ENCODE peak calls at places on chromosomes 12 and 14, in eight cellular contexts. X is stimulated activated CD4-positive, alpha-beta T cell treated with anti-CD3 and anti-CD28 coated beads, Interleukin-12 subunit alpha, Interleukin-12 subunit beta, amount 100 ng/mL, for 4 hours; R is NCI-H187; Z is GM20000; K is hypothalamus; P is activated T-cell treated with anti-CD3 and anti-CD28 coated beads for 1 hour; U is Peyer's patch; F is NCI-H1092. C is an unnamed sample.

GRCh38 chr12:109888179-109889020 is 8.1 kb upstream of the GLTP start:
- DNase-seq in X (no peak), R (no peak), Z (no peak), K (no peak), P (no peak), U (no peak), F (no peak), C (peak; percentile 25)

GRCh38 chr14:97298775-97299174 is 501.6 kb downstream of the VRK1 start:
- DNase-seq in X (no peak), R (no peak), Z (no peak), K (no peak), P (no peak), U (no peak), F (peak; percentile 29), C (no peak)

GRCh38 chr12:1565172-1565571 is 29.2 kb downstream of the FBXL14 start:
- DNase-seq in X (no peak), R (no peak), Z (no peak), K (no peak), P (no peak), U (no peak), F (no peak), C (no peak)

GRCh38 chr12:106086696-106087095 is 52.1 kb downstream of the NUAK1 start:
- DNase-seq in X (no peak), R (no peak), Z (no peak), K (no peak), P (no peak), U (no peak), F (no peak), C (no peak)

GRCh38 chr14:57865450-57866198 is at the start of gene SLC35F4:
- DNase-seq in X (no peak), R (no peak), Z (peak; percentile 45), K (no peak), P (no peak), U (no peak), F (peak; percentile 49), C (no peak)

GRCh38 chr14:65169351-65169750 is 67.0 kb upstream of the MAX start:
- DNase-seq in X (no peak), R (no peak), Z (peak; percentile 70), K (no peak), P (no peak), U (no peak), F (no peak), C (no peak)

GRCh38 chr12:43329381-43329780 is 222.6 kb downstream of the ADAMTS20 start:
- DNase-seq in X (no peak), R (no peak), Z (no peak), K (no peak), P (no peak), U (no peak), F (no peak), C (no peak)

GRCh38 chr12:57280234-57281062 is 29.5 kb upstream of the STAC3 start:
- DNase-seq in X (peak; percentile 61), R (no peak), Z (peak; percentile 77), K (no peak), P (peak; percentile 44), U (peak; percentile 67), F (no peak), C (no peak)

GRCh38 chr14:103846569-103847438 is 571 bp downstream of the PPP1R13B start:
- DNase-seq in X (peak; percentile 29), R (no peak), Z (peak; percentile 78), K (no peak), P (no peak), U (peak; percentile 77), F (no peak), C (no peak)

GRCh38 chr14:69443296-69443805 is 41.2 kb upstream of the PLEKHD1 start:
- DNase-seq in X (no peak), R (no peak), Z (no peak), K (no peak), P (no peak), U (no peak), F (no peak), C (no peak)

GRCh38 chr12:107091989-107092641 is 1.2 kb downstream of the CRY1 start:
- DNase-seq in X (no peak), R (peak; percentile 48), Z (peak; percentile 42), K (no peak), P (no peak), U (no peak), F (peak; percentile 53), C (no peak)

GRCh38 chr12:125065753-125066570 is 727 bp downstream of the AACS start:
- DNase-seq in X (no peak), R (no peak), Z (no peak), K (no peak), P (no peak), U (no peak), F (no peak), C (no peak)

GRCh38 chr14:80271389-80271788 is 60.1 kb upstream of the DIO2 start:
- DNase-seq in X (no peak), R (no peak), Z (no peak), K (no peak), P (no peak), U (no peak), F (no peak), C (no peak)

GRCh38 chr12:26938660-26939185 is 453 bp downstream of the FGFR1OP2 start:
- DNase-seq in X (no peak), R (no peak), Z (peak; percentile 6), K (no peak), P (no peak), U (no peak), F (peak; percentile 48), C (peak; percentile 14)

GRCh38 chr12:77796775-77797174 is 33.9 kb upstream of the NAV3 start:
- DNase-seq in X (no peak), R (no peak), Z (no peak), K (no peak), P (no peak), U (no peak), F (no peak), C (no peak)

GRCh38 chr14:92652413-92653151 is 95.8 kb downstream of the LGMN start:
- DNase-seq in X (no peak), R (no peak), Z (no peak), K (no peak), P (no peak), U (no peak), F (no peak), C (no peak)

GRCh38 chr14:52067873-52068740 is 752 bp downstream of the NID2 start:
- DNase-seq in X (no peak), R (no peak), Z (peak; percentile 41), K (no peak), P (no peak), U (peak; percentile 52), F (peak; percentile 33), C (no peak)

GRCh38 chr12:33536431-33536830 is 96.8 kb upstream of the SYT10 start:
- DNase-seq in X (no peak), R (no peak), Z (no peak), K (no peak), P (no peak), U (no peak), F (no peak), C (no peak)

GRCh38 chr14:71130491-71131179 is 223.4 kb downstream of the PCNX1 start:
- DNase-seq in X (no peak), R (no peak), Z (no peak), K (no peak), P (no peak), U (no peak), F (no peak), C (no peak)

GRCh38 chr12:77354766-77355362 is 289.5 kb upstream of the E2F7 start:
- DNase-seq in X (no peak), R (no peak), Z (no peak), K (no peak), P (no peak), U (no peak), F (no peak), C (no peak)

GRCh38 chr12:124532947-124533346 is 34.5 kb downstream of the NCOR2 start:
- DNase-seq in X (no peak), R (no peak), Z (no peak), K (no peak), P (no peak), U (no peak), F (no peak), C (no peak)

GRCh38 chr12:94297876-94298520 is 149.6 kb downstream of the PLXNC1 start:
- DNase-seq in X (no peak), R (no peak), Z (no peak), K (no peak), P (no peak), U (no peak), F (no peak), C (no peak)

GRCh38 chr12:7837366-7837765 is 35.3 kb downstream of the SLC2A14 start:
- DNase-seq in X (no peak), R (no peak), Z (no peak), K (no peak), P (no peak), U (no peak), F (no peak), C (no peak)

C was measured in tibial nerve.